ENCODE peak calls at places on chromosomes 11 and 22, in ten cellular contexts. L is KG1; Q is amniotic epithelial cell; S is glomerular endothelial cell; N is stimulated activated CD4-positive, alpha-beta T cell treated with anti-CD3 and anti-CD28 coated beads, Interleukin-4, amount 100 ng/mL, for 48 hours; H is H9; Z is ureter; E is mucosa of descending colon; A is HTR-8/SVneo; V is EL. I is an unnamed sample.

GRCh38 chr11:106399075-106399500 is 321.6 kb downstream of the AASDHPPT start:
- DNase-seq in L (no peak), Q (peak; percentile 100), S (peak; percentile 55), N (no peak), H (no peak), Z (peak; percentile 52), E (peak; percentile 1), A (peak; percentile 71), V (peak; percentile 99), I (peak; percentile 99)

GRCh38 chr11:128568166-128568778 is 19.1 kb downstream of the ETS1 start:
- DNase-seq in L (no peak), Q (no peak), S (no peak), N (no peak), H (peak; percentile 47), Z (peak; percentile 66), E (no peak), A (no peak), V (no peak), I (no peak)

GRCh38 chr11:2781413-2782274 is 81.8 kb upstream of the KCNQ1OT1 start:
- DNase-seq in L (no peak), Q (peak; percentile 27), S (no peak), N (no peak), H (no peak), Z (peak; percentile 43), E (peak; percentile 1), A (no peak), V (no peak), I (no peak)

GRCh38 chr11:69253028-69253427 is 40.9 kb upstream of the MYEOV start:
- DNase-seq in L (no peak), Q (peak; percentile 50), S (no peak), N (no peak), H (no peak), Z (no peak), E (no peak), A (no peak), V (peak; percentile 78), I (peak; percentile 72)

GRCh38 chr11:17430616-17431015 is 42.2 kb upstream of the KCNJ11 start:
- DNase-seq in L (no peak), Q (no peak), S (no peak), N (no peak), H (no peak), Z (no peak), E (no peak), A (no peak), V (no peak), I (no peak)

GRCh38 chr22:18909556-18909955 is 3.4 kb downstream of the DGCR6 start:
- DNase-seq in L (no peak), Q (no peak), S (no peak), N (no peak), H (peak; percentile 5), Z (no peak), E (no peak), A (no peak), V (no peak), I (no peak)

GRCh38 chr11:16945671-16946469 is 68.3 kb downstream of the PLEKHA7 start:
- DNase-seq in L (peak; percentile 11), Q (peak; percentile 70), S (peak; percentile 9), N (peak; percentile 32), H (peak; percentile 62), Z (peak; percentile 72), E (peak; percentile 79), A (peak; percentile 72), V (peak; percentile 62), I (peak; percentile 23)

GRCh38 chr22:44537016-44537936 is 39.2 kb upstream of the RTL6 start:
- DNase-seq in L (no peak), Q (no peak), S (no peak), N (no peak), H (no peak), Z (no peak), E (no peak), A (no peak), V (no peak), I (no peak)

GRCh38 chr11:111220716-111221115 is 24.8 kb upstream of the POU2AF2 start:
- DNase-seq in L (no peak), Q (no peak), S (no peak), N (no peak), H (no peak), Z (no peak), E (no peak), A (no peak), V (no peak), I (no peak)

GRCh38 chr11:134624166-134624920 is 212.3 kb upstream of the B3GAT1 start:
- DNase-seq in L (no peak), Q (no peak), S (no peak), N (no peak), H (no peak), Z (peak; percentile 6), E (no peak), A (no peak), V (no peak), I (no peak)

GRCh38 chr11:38089728-38090127 is 1491.7 kb upstream of the RAG2 start:
- DNase-seq in L (no peak), Q (peak; percentile 82), S (no peak), N (no peak), H (no peak), Z (no peak), E (no peak), A (peak; percentile 7), V (peak; percentile 13), I (no peak)

GRCh38 chr11:5380740-5381342 is 2.8 kb upstream of the OR51M1 start:
- DNase-seq in L (peak; percentile 14), Q (peak; percentile 61), S (no peak), N (peak; percentile 15), H (peak; percentile 76), Z (no peak), E (peak; percentile 40), A (peak; percentile 33), V (peak; percentile 74), I (peak; percentile 82)

GRCh38 chr11:129259950-129260349 is 67.8 kb upstream of the ARHGAP32 start:
- DNase-seq in L (no peak), Q (no peak), S (no peak), N (no peak), H (no peak), Z (no peak), E (no peak), A (no peak), V (no peak), I (no peak)

GRCh38 chr11:112073941-112074811 is at the start of the genes NKAPD1 and PIH1D2:
- DNase-seq in L (peak; percentile 92), Q (peak; percentile 87), S (peak; percentile 80), N (peak; percentile 67), H (peak; percentile 84), Z (peak; percentile 75), E (peak; percentile 86), A (peak; percentile 94), V (peak; percentile 90), I (peak; percentile 89)

GRCh38 chr11:128927108-128927461 is 15.6 kb downstream of the TP53AIP1 start:
- DNase-seq in L (no peak), Q (no peak), S (no peak), N (no peak), H (no peak), Z (no peak), E (no peak), A (no peak), V (no peak), I (no peak)

GRCh38 chr11:30786392-30787120 is 200.4 kb upstream of the MPPED2 start:
- DNase-seq in L (no peak), Q (peak; percentile 14), S (no peak), N (no peak), H (no peak), Z (no peak), E (no peak), A (no peak), V (no peak), I (no peak)

GRCh38 chr11:88307749-88308425 is 29.6 kb downstream of the CTSC start:
- DNase-seq in L (no peak), Q (no peak), S (no peak), N (no peak), H (peak; percentile 76), Z (no peak), E (no peak), A (no peak), V (no peak), I (no peak)

GRCh38 chr22:24325105-24325757 is 54.6 kb downstream of the SPECC1L start:
- DNase-seq in L (peak; percentile 62), Q (peak; percentile 92), S (peak; percentile 66), N (no peak), H (no peak), Z (no peak), E (peak; percentile 55), A (peak; percentile 59), V (peak; percentile 86), I (peak; percentile 87)

GRCh38 chr11:4610258-4610935 is 2.4 kb upstream of the TRIM68 start:
- DNase-seq in L (peak; percentile 49), Q (peak; percentile 6), S (no peak), N (no peak), H (no peak), Z (no peak), E (no peak), A (no peak), V (peak; percentile 48), I (no peak)

GRCh38 chr11:61702701-61703312 is 22.6 kb downstream of the DAGLA start:
- DNase-seq in L (no peak), Q (no peak), S (no peak), N (no peak), H (no peak), Z (no peak), E (no peak), A (no peak), V (no peak), I (no peak)